ENCODE peak calls at places on chromosomes 13 and 19, in six cellular contexts. D is WERI-Rb-1, X is right lobe of liver, S is epithelial cell of esophagus, K is endodermal cell, L is A673. R is an unnamed sample.

GRCh38 chr19:1107655-1108261 is 4.0 kb downstream of the GPX4 start:
- DNase-seq in D (no peak), X (no peak), S (no peak), K (no peak), L (no peak), R (no peak)

GRCh38 chr19:18349524-18350128 is 9.2 kb downstream of the PGPEP1 start:
- DNase-seq in D (peak), X (peak), S (peak), K (peak), L (peak), R (peak)

GRCh38 chr13:34847751-34848150 is 94.3 kb upstream of the NBEA start:
- DNase-seq in D (no peak), X (no peak), S (peak), K (peak), L (no peak), R (no peak)

GRCh38 chr13:20159646-20160345 is 1.1 kb downstream of the GJA3 start:
- DNase-seq in D (no peak), X (no peak), S (no peak), K (peak), L (peak), R (no peak)

GRCh38 chr13:111431241-111431640 is 110.8 kb downstream of the TEX29 start:
- DNase-seq in D (no peak), X (no peak), S (no peak), K (no peak), L (no peak), R (no peak)

GRCh38 chr19:46344363-46344762 is 2.5 kb upstream of the PPP5C start:
- DNase-seq in D (no peak), X (no peak), S (no peak), K (no peak), L (no peak), R (no peak)

GRCh38 chr19:1512671-1513491 is at the start of gene ADAMTSL5:
- DNase-seq in D (peak), X (no peak), S (peak), K (peak), L (no peak), R (peak)

GRCh38 chr19:13784731-13785452 is 10.4 kb upstream of the ZSWIM4 start:
- DNase-seq in D (peak), X (peak), S (peak), K (peak), L (peak), R (peak)

GRCh38 chr19:38742296-38742695 is 2.0 kb downstream of the CAPN12 start:
- DNase-seq in D (no peak), X (no peak), S (no peak), K (no peak), L (no peak), R (no peak)

GRCh38 chr19:18636183-18636968 is 452 bp upstream of the KLHL26 start:
- DNase-seq in D (peak), X (peak), S (peak), K (peak), L (peak), R (peak)

GRCh38 chr13:113398963-113399754 is 35.2 kb upstream of the GRTP1 start:
- DNase-seq in D (no peak), X (peak), S (no peak), K (peak), L (peak), R (peak)

GRCh38 chr19:7830823-7831222 is 805 bp downstream of the EVI5L start:
- DNase-seq in D (no peak), X (no peak), S (no peak), K (no peak), L (no peak), R (no peak)

GRCh38 chr19:7832009-7832408 is 2.0 kb downstream of the EVI5L start:
- DNase-seq in D (no peak), X (no peak), S (no peak), K (no peak), L (no peak), R (no peak)

GRCh38 chr19:7830272-7830771 is 304 bp downstream of the EVI5L start:
- DNase-seq in D (no peak), X (no peak), S (no peak), K (no peak), L (no peak), R (no peak)

GRCh38 chr19:7832781-7833180 is 2.8 kb downstream of the EVI5L start:
- DNase-seq in D (no peak), X (no peak), S (no peak), K (no peak), L (no peak), R (peak)

GRCh38 chr19:7831452-7831851 is 1.4 kb downstream of the EVI5L start:
- DNase-seq in D (peak), X (no peak), S (peak), K (peak), L (peak), R (peak)
- TF ChIP-seq CTCF in D (peak), X (no peak), S (peak), K (peak), L (no peak), R (peak)

GRCh38 chr19:6710273-6711077 is 10.0 kb downstream of the C3 start:
- DNase-seq in D (peak), X (peak), S (no peak), K (peak), L (no peak), R (no peak)
- H3K4me3 ChIP-seq in D (no peak), X (peak), S (no peak), K (no peak), L (no peak), R (no peak)

GRCh38 chr13:100594255-100594654 is 5.7 kb upstream of the GGACT start:
- DNase-seq in D (no peak), X (no peak), S (no peak), K (no peak), L (no peak), R (no peak)

GRCh38 chr13:100589178-100589725 is 663 bp upstream of the GGACT start:
- DNase-seq in D (peak), X (no peak), S (no peak), K (no peak), L (peak), R (peak)

GRCh38 chr13:100596516-100596915 is 7.9 kb upstream of the GGACT start:
- DNase-seq in D (no peak), X (no peak), S (no peak), K (no peak), L (peak), R (no peak)

GRCh38 chr13:100597253-100597652 is 8.7 kb upstream of the GGACT start:
- DNase-seq in D (no peak), X (no peak), S (no peak), K (no peak), L (no peak), R (no peak)

DNA sequence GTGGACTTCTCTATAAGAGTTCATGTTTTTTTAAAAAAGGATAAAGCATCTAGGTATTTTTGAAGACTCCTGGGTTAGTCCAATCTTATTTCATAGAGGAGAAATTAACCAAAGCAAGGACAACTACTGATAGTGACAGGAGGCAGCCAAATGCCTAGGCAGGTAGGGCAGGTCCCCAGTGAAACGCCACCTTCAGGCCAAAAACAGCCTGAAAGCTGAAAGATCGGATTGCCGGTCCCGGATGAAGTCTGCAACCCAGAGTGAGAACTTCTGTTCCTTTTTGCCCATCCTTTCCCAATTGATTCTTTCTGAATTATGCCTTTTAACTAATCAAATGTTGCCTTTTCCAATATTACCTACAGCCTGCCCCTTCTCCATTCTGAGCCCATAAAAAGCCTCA is 6.1 kb upstream of the GGACT start:
- DNase-seq in D (peak), X (no peak), S (peak), K (peak), L (no peak), R (no peak)
- TF ChIP-seq CTCF in D (peak), X (peak), S (peak), K (peak), L (peak), R (peak)

DNA sequence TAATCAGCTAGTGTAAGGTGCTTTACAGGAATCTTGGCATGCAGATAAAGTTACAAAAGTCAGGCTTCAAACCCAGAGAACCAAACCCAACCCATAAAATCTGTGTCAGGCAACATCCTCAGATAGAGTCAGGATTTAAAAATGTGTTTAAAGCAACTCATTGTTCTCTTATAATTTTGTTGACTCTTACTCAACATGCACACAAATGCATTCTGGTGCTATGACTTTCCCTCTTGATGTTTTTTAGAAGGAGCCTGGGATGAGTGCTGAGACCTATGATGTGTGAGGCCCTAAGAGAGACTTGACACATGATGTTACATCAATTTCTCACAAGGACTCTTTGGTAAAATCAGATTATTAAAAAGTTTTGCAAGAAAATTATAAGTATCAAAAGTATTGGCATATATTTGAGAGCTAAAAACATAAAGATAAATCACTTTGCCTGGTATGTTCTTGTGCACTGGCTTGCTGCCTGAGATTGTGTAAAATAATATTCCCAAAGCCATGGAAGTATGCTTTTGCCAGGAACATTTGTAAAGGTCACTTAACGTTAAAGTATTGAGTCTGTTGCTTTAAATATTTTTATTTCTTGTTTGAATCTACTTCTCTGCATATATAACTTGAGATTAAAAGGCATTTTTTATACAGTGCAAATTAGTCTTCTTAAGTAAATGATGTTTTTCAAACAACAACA is 173.9 kb downstream of the DCLK1 start:
- DNase-seq in D (no peak), X (no peak), S (no peak), K (no peak), L (no peak), R (peak)
- H3K4me3 ChIP-seq in D (no peak), X (no peak), S (no peak), K (no peak), L (no peak), R (no peak)

GRCh38 chr19:52351512-52351911 is 15.5 kb downstream of the ZNF610 start:
- DNase-seq in D (peak), X (no peak), S (no peak), K (peak), L (no peak), R (no peak)
- TF ChIP-seq CTCF in D (peak), X (no peak), S (no peak), K (peak), L (no peak), R (no peak)

DNA sequence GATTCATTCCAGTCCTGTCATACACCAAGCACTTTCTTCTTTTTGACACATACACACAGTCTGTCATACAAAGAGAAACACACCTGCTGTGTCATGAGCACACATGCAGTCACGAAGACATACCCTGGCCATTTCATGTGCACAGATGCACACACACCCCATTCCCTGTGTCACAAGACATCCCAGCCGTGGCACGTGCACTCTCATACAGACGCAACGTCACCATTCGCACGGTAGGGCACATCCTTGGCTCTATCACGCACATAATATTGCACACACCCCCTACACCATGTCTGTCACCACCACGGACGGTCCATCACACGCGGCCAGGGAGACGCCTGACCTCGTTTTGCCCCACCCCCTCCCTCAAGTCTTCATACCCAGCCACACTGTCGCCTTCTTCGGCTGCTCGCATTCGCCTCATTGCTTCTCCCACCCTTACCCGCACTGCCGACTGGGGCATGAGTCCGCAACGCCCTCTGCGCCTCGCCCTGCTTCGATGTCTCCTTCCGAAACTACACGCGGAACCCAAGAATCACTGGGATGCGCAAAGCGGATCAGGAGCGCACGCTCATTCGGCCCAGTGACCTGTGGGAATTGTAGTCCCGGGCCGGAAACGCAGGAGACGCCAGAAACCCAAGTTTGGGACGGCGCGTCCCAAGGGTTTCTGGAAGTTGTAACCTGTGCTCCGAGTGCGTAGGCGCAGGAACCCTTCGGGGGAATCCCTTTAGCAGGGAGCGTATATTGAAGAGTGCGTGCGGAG is 6.8 kb upstream of the ZNF283 start:
- DNase-seq in D (peak), X (no peak), S (peak), K (peak), L (no peak), R (peak)
- H3K4me3 ChIP-seq in D (peak), X (peak), S (peak), K (peak), L (no peak), R (peak)

GRCh38 chr19:32337176-32337808 is 8.1 kb upstream of the ZNF507 start:
- DNase-seq in D (no peak), X (no peak), S (no peak), K (no peak), L (no peak), R (no peak)

GRCh38 chr19:32339988-32340874 is 5.2 kb upstream of the ZNF507 start:
- DNase-seq in D (peak), X (peak), S (peak), K (peak), L (peak), R (peak)

GRCh38 chr19:32333227-32333626 is 12.2 kb upstream of the ZNF507 start:
- DNase-seq in D (no peak), X (no peak), S (no peak), K (no peak), L (no peak), R (no peak)

DNA sequence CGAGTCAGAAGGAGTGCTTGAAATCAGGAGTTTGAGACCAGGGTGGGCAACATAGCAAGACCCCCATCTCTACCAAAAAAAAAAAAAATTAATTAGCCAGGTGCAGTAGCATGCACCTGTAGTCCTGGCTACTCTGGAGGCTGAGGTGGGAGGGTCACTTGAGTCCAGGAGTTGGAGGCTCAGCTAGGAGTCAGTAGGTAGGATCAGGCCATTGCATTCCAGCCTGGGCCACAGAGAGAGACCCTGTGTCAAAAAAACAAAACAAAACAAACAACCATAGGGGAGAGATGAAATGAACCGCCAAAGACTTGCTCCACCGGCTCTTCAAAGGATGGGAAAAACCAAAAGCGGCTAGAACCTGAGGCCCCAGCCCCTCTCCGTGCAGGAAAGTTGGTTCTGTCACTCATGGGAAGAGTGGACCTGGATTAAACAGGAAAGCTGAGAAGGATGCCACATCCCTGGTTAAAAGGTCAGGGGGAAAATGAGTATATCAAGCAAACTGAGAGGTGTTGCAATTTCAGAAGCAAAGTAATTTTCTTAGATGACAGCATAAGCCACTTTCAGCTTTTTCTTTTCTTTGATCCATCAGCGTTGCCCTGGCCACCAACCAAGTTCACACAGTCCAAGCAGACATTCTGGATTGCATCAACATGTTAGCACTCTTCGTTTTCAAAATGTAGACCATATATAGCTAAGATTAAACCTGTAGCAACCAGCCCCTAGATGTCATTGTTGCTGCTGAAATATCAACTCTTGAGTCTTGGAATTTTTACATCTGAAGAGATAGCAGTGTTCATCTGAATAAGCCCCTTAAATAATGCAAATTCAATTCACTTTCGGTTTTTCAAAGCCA is 8.9 kb upstream of the ZNF507 start:
- DNase-seq in D (no peak), X (no peak), S (peak), K (no peak), L (peak), R (peak)
- TF ChIP-seq CTCF in D (no peak), X (no peak), S (peak), K (no peak), L (peak), R (peak)

DNA sequence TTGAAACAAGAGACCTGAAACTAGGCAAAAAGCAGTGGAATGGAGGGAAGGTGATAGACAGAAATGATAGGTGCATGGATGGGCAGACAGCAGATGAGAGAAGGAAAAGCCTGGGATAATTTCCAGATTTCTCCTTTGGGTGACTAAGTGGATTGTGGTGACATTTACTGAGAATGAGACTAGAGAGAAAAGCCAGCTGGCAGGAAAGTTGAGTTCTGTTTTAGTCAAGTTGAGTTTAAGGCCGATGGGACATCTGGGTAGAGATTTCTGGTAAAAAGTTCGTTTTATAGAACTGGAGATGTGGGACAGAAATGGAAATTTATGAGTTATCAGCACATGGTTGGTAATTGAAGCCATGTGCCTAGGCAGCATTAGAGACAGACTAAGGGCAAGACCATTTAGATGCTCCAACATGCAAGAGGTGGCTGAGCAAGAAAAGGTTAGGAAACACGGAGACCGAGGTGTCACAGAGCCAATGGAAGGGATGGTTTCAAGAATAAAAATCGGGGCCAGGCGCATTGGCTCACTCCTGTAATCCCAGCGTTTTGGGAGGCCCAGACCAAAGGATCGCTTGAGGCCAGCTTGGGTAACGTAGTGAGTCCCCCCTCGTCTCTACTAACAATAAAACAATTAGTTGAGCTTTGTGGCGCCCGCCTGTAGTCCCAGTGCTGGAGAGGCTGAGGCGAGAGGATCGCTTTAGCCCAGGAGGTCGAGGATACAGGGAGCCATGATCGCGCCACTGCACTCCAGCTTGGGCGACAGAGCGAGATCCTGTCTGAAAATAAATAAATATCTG is 9.6 kb upstream of the DGKH start:
- DNase-seq in D (no peak), X (no peak), S (no peak), K (no peak), L (no peak), R (no peak)
- H3K4me3 ChIP-seq in D (no peak), X (peak), S (no peak), K (peak), L (no peak), R (peak)

GRCh38 chr19:27776020-27776419 is 1436.9 kb downstream of the UQCRFS1 start:
- DNase-seq in D (peak), X (no peak), S (peak), K (peak), L (peak), R (peak)

GRCh38 chr19:27777242-27777641 is 1435.7 kb downstream of the UQCRFS1 start:
- DNase-seq in D (peak), X (no peak), S (no peak), K (peak), L (no peak), R (no peak)

GRCh38 chr19:27779953-27780352 is 1433.0 kb downstream of the UQCRFS1 start:
- DNase-seq in D (no peak), X (no peak), S (no peak), K (no peak), L (no peak), R (no peak)

GRCh38 chr19:27776524-27776923 is 1436.4 kb downstream of the UQCRFS1 start:
- DNase-seq in D (peak), X (no peak), S (no peak), K (peak), L (no peak), R (no peak)

DNA sequence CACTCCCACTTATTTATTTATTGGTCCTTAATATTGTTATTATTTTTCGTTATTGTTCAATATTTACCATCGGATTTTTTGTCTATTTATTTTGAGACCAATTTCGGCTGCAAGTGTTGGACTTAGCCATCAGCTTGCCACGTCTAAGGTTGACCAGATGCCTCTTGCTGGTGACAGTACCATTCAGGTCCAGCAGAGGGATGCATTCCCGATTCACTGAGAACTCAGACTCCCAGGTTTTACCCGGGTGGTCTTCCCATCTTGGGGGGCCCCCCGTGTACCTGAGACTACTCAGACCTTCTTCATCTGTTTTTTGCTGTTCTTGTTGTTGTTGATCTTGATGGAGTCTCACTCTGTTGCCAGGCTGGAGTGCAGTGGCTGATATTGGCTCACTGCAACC is 1435.2 kb downstream of the UQCRFS1 start:
- DNase-seq in D (peak), X (no peak), S (no peak), K (peak), L (no peak), R (no peak)
- TF ChIP-seq CTCF in D (peak), X (no peak), S (peak), K (peak), L (peak), R (peak)